ENCODE peak calls at places on chromosomes 6 and 20, in seven cellular contexts. One of them, this sample, is unnamed.

GRCh38 chr6:70479236-70479635 is 65.9 kb downstream of the FAM135A start:
- DNase-seq in ELR: no peak
- DNase-seq in HTR-8/SVneo: no peak
- DNase-seq in fibroblast of gingiva: no peak
- DNase-seq in NCI-H1436: no peak
- DNase-seq in MV-4-11: no peak
- DNase-seq in aorta: no peak
- DNase-seq in this sample: no peak

GRCh38 chr6:41502607-41503434 is 43.4 kb upstream of the FOXP4 start:
- DNase-seq in ELR: no peak
- DNase-seq in HTR-8/SVneo: no peak
- DNase-seq in fibroblast of gingiva: no peak
- DNase-seq in NCI-H1436: no peak
- DNase-seq in MV-4-11: peak
- DNase-seq in aorta: peak
- DNase-seq in this sample: no peak

GRCh38 chr20:22471156-22471836 is 113.1 kb downstream of the FOXA2 start:
- DNase-seq in ELR: no peak
- DNase-seq in HTR-8/SVneo: no peak
- DNase-seq in fibroblast of gingiva: no peak
- DNase-seq in NCI-H1436: no peak
- DNase-seq in MV-4-11: no peak
- DNase-seq in aorta: no peak
- DNase-seq in this sample: no peak

GRCh38 chr6:44538131-44538835 is 150.8 kb downstream of the CDC5L start:
- DNase-seq in ELR: no peak
- DNase-seq in HTR-8/SVneo: no peak
- DNase-seq in fibroblast of gingiva: no peak
- DNase-seq in NCI-H1436: peak
- DNase-seq in MV-4-11: no peak
- DNase-seq in aorta: no peak
- DNase-seq in this sample: no peak

GRCh38 chr6:36766649-36766945 is 69.0 kb downstream of the RAB44 start:
- DNase-seq in ELR: no peak
- DNase-seq in HTR-8/SVneo: no peak
- DNase-seq in fibroblast of gingiva: no peak
- DNase-seq in NCI-H1436: no peak
- DNase-seq in MV-4-11: peak
- DNase-seq in aorta: no peak
- DNase-seq in this sample: no peak

GRCh38 chr20:49278817-49279676 is 1.2 kb upstream of the ZNFX1 start:
- DNase-seq in ELR: peak
- DNase-seq in HTR-8/SVneo: no peak
- DNase-seq in fibroblast of gingiva: no peak
- DNase-seq in NCI-H1436: no peak
- DNase-seq in MV-4-11: peak
- DNase-seq in aorta: no peak
- DNase-seq in this sample: no peak

GRCh38 chr6:69105288-69105687 is 470.2 kb downstream of the ADGRB3 start:
- DNase-seq in ELR: peak
- DNase-seq in HTR-8/SVneo: peak
- DNase-seq in fibroblast of gingiva: no peak
- DNase-seq in NCI-H1436: no peak
- DNase-seq in MV-4-11: no peak
- DNase-seq in aorta: no peak
- DNase-seq in this sample: no peak

GRCh38 chr20:40279390-40279789 is 409.6 kb downstream of the MAFB start:
- DNase-seq in ELR: peak
- DNase-seq in HTR-8/SVneo: no peak
- DNase-seq in fibroblast of gingiva: peak
- DNase-seq in NCI-H1436: no peak
- DNase-seq in MV-4-11: peak
- DNase-seq in aorta: peak
- DNase-seq in this sample: peak

GRCh38 chr20:15318682-15319081 is 981.3 kb upstream of the FLRT3 start:
- DNase-seq in ELR: no peak
- DNase-seq in HTR-8/SVneo: no peak
- DNase-seq in fibroblast of gingiva: no peak
- DNase-seq in NCI-H1436: no peak
- DNase-seq in MV-4-11: no peak
- DNase-seq in aorta: no peak
- DNase-seq in this sample: no peak

GRCh38 chr6:137415127-137415833 is 78.9 kb downstream of the OLIG3 start:
- DNase-seq in ELR: peak
- DNase-seq in HTR-8/SVneo: peak
- DNase-seq in fibroblast of gingiva: peak
- DNase-seq in NCI-H1436: no peak
- DNase-seq in MV-4-11: peak
- DNase-seq in aorta: peak
- DNase-seq in this sample: peak

GRCh38 chr6:134145786-134146185 is 93.4 kb upstream of the SLC2A12 start:
- DNase-seq in ELR: peak
- DNase-seq in HTR-8/SVneo: no peak
- DNase-seq in fibroblast of gingiva: peak
- DNase-seq in NCI-H1436: peak
- DNase-seq in MV-4-11: peak
- DNase-seq in aorta: no peak
- DNase-seq in this sample: no peak

GRCh38 chr20:42531675-42531985 is 658.1 kb downstream of the PTPRT start:
- DNase-seq in ELR: no peak
- DNase-seq in HTR-8/SVneo: no peak
- DNase-seq in fibroblast of gingiva: no peak
- DNase-seq in NCI-H1436: no peak
- DNase-seq in MV-4-11: peak
- DNase-seq in aorta: peak
- DNase-seq in this sample: no peak

GRCh38 chr6:72911463-72912153 is 289.7 kb downstream of the KCNQ5 start:
- DNase-seq in ELR: no peak
- DNase-seq in HTR-8/SVneo: no peak
- DNase-seq in fibroblast of gingiva: peak
- DNase-seq in NCI-H1436: no peak
- DNase-seq in MV-4-11: peak
- DNase-seq in aorta: no peak
- DNase-seq in this sample: no peak

GRCh38 chr6:155219858-155220301 is 43.9 kb upstream of the CLDN20 start:
- DNase-seq in ELR: no peak
- DNase-seq in HTR-8/SVneo: no peak
- DNase-seq in fibroblast of gingiva: no peak
- DNase-seq in NCI-H1436: no peak
- DNase-seq in MV-4-11: no peak
- DNase-seq in aorta: peak
- DNase-seq in this sample: peak

GRCh38 chr6:145758086-145758485 is 22.8 kb upstream of the EPM2A start:
- DNase-seq in ELR: peak
- DNase-seq in HTR-8/SVneo: no peak
- DNase-seq in fibroblast of gingiva: no peak
- DNase-seq in NCI-H1436: no peak
- DNase-seq in MV-4-11: no peak
- DNase-seq in aorta: no peak
- DNase-seq in this sample: no peak

GRCh38 chr6:52900536-52900935 is 9.0 kb downstream of the GSTA3 start:
- DNase-seq in ELR: no peak
- DNase-seq in HTR-8/SVneo: no peak
- DNase-seq in fibroblast of gingiva: no peak
- DNase-seq in NCI-H1436: no peak
- DNase-seq in MV-4-11: no peak
- DNase-seq in aorta: no peak
- DNase-seq in this sample: no peak

GRCh38 chr6:161318456-161318855 is 44.6 kb upstream of the AGPAT4 start:
- DNase-seq in ELR: no peak
- DNase-seq in HTR-8/SVneo: no peak
- DNase-seq in fibroblast of gingiva: no peak
- DNase-seq in NCI-H1436: peak
- DNase-seq in MV-4-11: no peak
- DNase-seq in aorta: no peak
- DNase-seq in this sample: no peak

GRCh38 chr6:55869731-55870130 is 5.7 kb downstream of the BMP5 start:
- DNase-seq in ELR: no peak
- DNase-seq in HTR-8/SVneo: no peak
- DNase-seq in fibroblast of gingiva: no peak
- DNase-seq in NCI-H1436: no peak
- DNase-seq in MV-4-11: no peak
- DNase-seq in aorta: no peak
- DNase-seq in this sample: no peak

GRCh38 chr20:40724566-40724965 is 35.5 kb upstream of the MAFB start:
- DNase-seq in ELR: no peak
- DNase-seq in HTR-8/SVneo: no peak
- DNase-seq in fibroblast of gingiva: no peak
- DNase-seq in NCI-H1436: no peak
- DNase-seq in MV-4-11: no peak
- DNase-seq in aorta: no peak
- DNase-seq in this sample: no peak

GRCh38 chr6:141610741-141611140 is 522.0 kb upstream of the GJE1 start:
- DNase-seq in ELR: peak
- DNase-seq in HTR-8/SVneo: no peak
- DNase-seq in fibroblast of gingiva: peak
- DNase-seq in NCI-H1436: no peak
- DNase-seq in MV-4-11: peak
- DNase-seq in aorta: no peak
- DNase-seq in this sample: no peak

GRCh38 chr6:39829331-39829730 is 37.2 kb downstream of the DAAM2 start:
- DNase-seq in ELR: no peak
- DNase-seq in HTR-8/SVneo: no peak
- DNase-seq in fibroblast of gingiva: no peak
- DNase-seq in NCI-H1436: no peak
- DNase-seq in MV-4-11: no peak
- DNase-seq in aorta: no peak
- DNase-seq in this sample: no peak

This sample was measured in dermis microvascular lymphatic vessel endothelial cell.